ENCODE peak calls at places on chromosomes 2 and 18, in eight cellular contexts. One of them, this sample, is unnamed.

GRCh38 chr2:223096571-223096970 is 44.6 kb downstream of the KCNE4 start:
- DNase-seq in A549: no peak
- DNase-seq in thyroid gland: no peak
- DNase-seq in small intestine: no peak
- DNase-seq in mesendoderm: peak; percentile 77
- DNase-seq in pancreas: no peak
- DNase-seq in CD8-positive, alpha-beta memory T cell: no peak
- DNase-seq in OCI-LY7: no peak
- DNase-seq in this sample: no peak

GRCh38 chr18:59861963-59862819 is 37.6 kb upstream of the PMAIP1 start:
- DNase-seq in A549: no peak
- DNase-seq in thyroid gland: no peak
- DNase-seq in small intestine: peak; percentile 33
- DNase-seq in mesendoderm: no peak
- DNase-seq in pancreas: no peak
- DNase-seq in CD8-positive, alpha-beta memory T cell: no peak
- DNase-seq in OCI-LY7: peak; percentile 76
- DNase-seq in this sample: no peak

GRCh38 chr18:44729631-44730101 is 49.0 kb downstream of the SETBP1 start:
- DNase-seq in A549: no peak
- DNase-seq in thyroid gland: no peak
- DNase-seq in small intestine: peak; percentile 41
- DNase-seq in mesendoderm: peak; percentile 90
- DNase-seq in pancreas: no peak
- DNase-seq in CD8-positive, alpha-beta memory T cell: peak; percentile 72
- DNase-seq in OCI-LY7: no peak
- DNase-seq in this sample: no peak

GRCh38 chr2:133504566-133505505 is 63.4 kb downstream of the NCKAP5 start:
- DNase-seq in A549: no peak
- DNase-seq in thyroid gland: peak; percentile 79
- DNase-seq in small intestine: peak; percentile 35
- DNase-seq in mesendoderm: no peak
- DNase-seq in pancreas: peak; percentile 82
- DNase-seq in CD8-positive, alpha-beta memory T cell: no peak
- DNase-seq in OCI-LY7: no peak
- DNase-seq in this sample: peak; percentile 56

GRCh38 chr2:159051133-159051532 is 82.7 kb downstream of the TANC1 start:
- DNase-seq in A549: no peak
- DNase-seq in thyroid gland: no peak
- DNase-seq in small intestine: no peak
- DNase-seq in mesendoderm: no peak
- DNase-seq in pancreas: no peak
- DNase-seq in CD8-positive, alpha-beta memory T cell: no peak
- DNase-seq in OCI-LY7: no peak
- DNase-seq in this sample: no peak

GRCh38 chr18:42921261-42921737 is 194.2 kb downstream of the RIT2 start:
- DNase-seq in A549: no peak
- DNase-seq in thyroid gland: no peak
- DNase-seq in small intestine: no peak
- DNase-seq in mesendoderm: peak; percentile 95
- DNase-seq in pancreas: no peak
- DNase-seq in CD8-positive, alpha-beta memory T cell: no peak
- DNase-seq in OCI-LY7: no peak
- DNase-seq in this sample: no peak

GRCh38 chr2:157779794-157780193 is 96.3 kb downstream of the ACVR1 start:
- DNase-seq in A549: no peak
- DNase-seq in thyroid gland: no peak
- DNase-seq in small intestine: no peak
- DNase-seq in mesendoderm: no peak
- DNase-seq in pancreas: no peak
- DNase-seq in CD8-positive, alpha-beta memory T cell: no peak
- DNase-seq in OCI-LY7: no peak
- DNase-seq in this sample: no peak

GRCh38 chr18:9965711-9966624 is 52.2 kb downstream of the VAPA start:
- DNase-seq in A549: no peak
- DNase-seq in thyroid gland: no peak
- DNase-seq in small intestine: no peak
- DNase-seq in mesendoderm: peak; percentile 54
- DNase-seq in pancreas: no peak
- DNase-seq in CD8-positive, alpha-beta memory T cell: no peak
- DNase-seq in OCI-LY7: no peak
- DNase-seq in this sample: no peak

GRCh38 chr2:71747573-71747972 is 294.2 kb downstream of the DYSF start:
- DNase-seq in A549: no peak
- DNase-seq in thyroid gland: no peak
- DNase-seq in small intestine: peak; percentile 11
- DNase-seq in mesendoderm: peak; percentile 32
- DNase-seq in pancreas: no peak
- DNase-seq in CD8-positive, alpha-beta memory T cell: no peak
- DNase-seq in OCI-LY7: no peak
- DNase-seq in this sample: no peak
- H3K4me3 ChIP-seq in A549: no peak overlapping the region
- H3K4me3 ChIP-seq in thyroid gland: no peak overlapping the region
- H3K4me3 ChIP-seq in small intestine: no peak overlapping the region
- H3K4me3 ChIP-seq in mesendoderm: no peak overlapping the region
- H3K4me3 ChIP-seq in pancreas: no peak overlapping the region
- H3K4me3 ChIP-seq in CD8-positive, alpha-beta memory T cell: no peak overlapping the region
- H3K4me3 ChIP-seq in OCI-LY7: no peak overlapping the region
- H3K4me3 ChIP-seq in this sample: no peak overlapping the region

DNA sequence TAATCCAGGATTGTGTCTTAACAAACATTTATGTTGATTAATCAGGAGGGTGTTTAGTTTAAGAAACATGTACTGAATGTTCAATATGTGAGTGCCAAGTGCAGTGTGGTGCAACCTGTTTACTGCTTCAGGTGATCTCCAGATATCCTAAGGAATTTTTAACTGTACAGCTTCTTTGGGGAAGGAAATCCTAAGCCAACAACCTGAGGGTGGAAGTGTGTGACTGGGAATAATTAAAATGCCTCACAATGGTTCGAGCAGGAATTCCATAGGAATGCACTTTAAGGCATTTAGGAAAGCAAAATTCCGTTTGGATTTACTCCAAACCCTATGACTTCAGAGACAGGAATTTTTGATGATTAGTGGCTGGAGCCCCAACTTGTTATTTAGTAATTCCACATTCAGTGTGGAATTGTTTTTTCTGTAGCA is 16.4 kb downstream of the CRIM1 start:
- DNase-seq in A549: no peak
- DNase-seq in thyroid gland: no peak
- DNase-seq in small intestine: peak; percentile 19
- DNase-seq in mesendoderm: peak; percentile 94
- DNase-seq in pancreas: no peak
- DNase-seq in CD8-positive, alpha-beta memory T cell: no peak
- DNase-seq in OCI-LY7: no peak
- DNase-seq in this sample: no peak
- H3K4me1 ChIP-seq in A549: peaks cover 100% of the 10 kb centered on the region
- H3K4me1 ChIP-seq in thyroid gland: peaks cover 86% of the 10 kb centered on the region
- H3K4me1 ChIP-seq in small intestine: peaks cover 9% of the 10 kb centered on the region
- H3K4me1 ChIP-seq in mesendoderm: peaks cover 53% of the 10 kb centered on the region
- H3K4me1 ChIP-seq in pancreas: peaks cover 7% of the 10 kb centered on the region
- H3K4me1 ChIP-seq in CD8-positive, alpha-beta memory T cell: no peaks in the 10 kb centered on the region
- H3K4me1 ChIP-seq in OCI-LY7: peaks cover 2% of the 10 kb centered on the region
- H3K4me1 ChIP-seq in this sample: peaks cover 55% of the 10 kb centered on the region

GRCh38 chr2:96867756-96868554 is 1.9 kb downstream of the SEMA4C start:
- DNase-seq in A549: no peak
- DNase-seq in thyroid gland: no peak
- DNase-seq in small intestine: no peak
- DNase-seq in mesendoderm: peak; percentile 26
- DNase-seq in pancreas: no peak
- DNase-seq in CD8-positive, alpha-beta memory T cell: no peak
- DNase-seq in OCI-LY7: no peak
- DNase-seq in this sample: no peak

GRCh38 chr2:96866149-96866548 is 3.7 kb downstream of the SEMA4C start:
- DNase-seq in A549: no peak
- DNase-seq in thyroid gland: no peak
- DNase-seq in small intestine: no peak
- DNase-seq in mesendoderm: no peak
- DNase-seq in pancreas: no peak
- DNase-seq in CD8-positive, alpha-beta memory T cell: no peak
- DNase-seq in OCI-LY7: no peak
- DNase-seq in this sample: no peak

GRCh38 chr2:96866586-96866985 is 3.3 kb downstream of the SEMA4C start:
- DNase-seq in A549: no peak
- DNase-seq in thyroid gland: no peak
- DNase-seq in small intestine: no peak
- DNase-seq in mesendoderm: no peak
- DNase-seq in pancreas: no peak
- DNase-seq in CD8-positive, alpha-beta memory T cell: no peak
- DNase-seq in OCI-LY7: no peak
- DNase-seq in this sample: no peak

GRCh38 chr2:96865654-96866053 is 4.2 kb downstream of the SEMA4C start:
- DNase-seq in A549: no peak
- DNase-seq in thyroid gland: no peak
- DNase-seq in small intestine: no peak
- DNase-seq in mesendoderm: no peak
- DNase-seq in pancreas: no peak
- DNase-seq in CD8-positive, alpha-beta memory T cell: no peak
- DNase-seq in OCI-LY7: no peak
- DNase-seq in this sample: no peak

GRCh38 chr2:96866986-96867755 is 2.7 kb downstream of the SEMA4C start:
- DNase-seq in A549: no peak
- DNase-seq in thyroid gland: no peak
- DNase-seq in small intestine: no peak
- DNase-seq in mesendoderm: no peak
- DNase-seq in pancreas: no peak
- DNase-seq in CD8-positive, alpha-beta memory T cell: no peak
- DNase-seq in OCI-LY7: no peak
- DNase-seq in this sample: no peak
- H3K27ac ChIP-seq in A549: peak overlapping the region; percentile 100
- H3K27ac ChIP-seq in thyroid gland: peak overlapping the region; percentile 97
- H3K27ac ChIP-seq in small intestine: peak overlapping the region; percentile 91
- H3K27ac ChIP-seq in mesendoderm: no peak overlapping the region
- H3K27ac ChIP-seq in pancreas: peak overlapping the region; percentile 12
- H3K27ac ChIP-seq in CD8-positive, alpha-beta memory T cell: peak overlapping the region; percentile 77
- H3K27ac ChIP-seq in OCI-LY7: no peak overlapping the region
- H3K27ac ChIP-seq in this sample: peak overlapping the region; percentile 96

DNA sequence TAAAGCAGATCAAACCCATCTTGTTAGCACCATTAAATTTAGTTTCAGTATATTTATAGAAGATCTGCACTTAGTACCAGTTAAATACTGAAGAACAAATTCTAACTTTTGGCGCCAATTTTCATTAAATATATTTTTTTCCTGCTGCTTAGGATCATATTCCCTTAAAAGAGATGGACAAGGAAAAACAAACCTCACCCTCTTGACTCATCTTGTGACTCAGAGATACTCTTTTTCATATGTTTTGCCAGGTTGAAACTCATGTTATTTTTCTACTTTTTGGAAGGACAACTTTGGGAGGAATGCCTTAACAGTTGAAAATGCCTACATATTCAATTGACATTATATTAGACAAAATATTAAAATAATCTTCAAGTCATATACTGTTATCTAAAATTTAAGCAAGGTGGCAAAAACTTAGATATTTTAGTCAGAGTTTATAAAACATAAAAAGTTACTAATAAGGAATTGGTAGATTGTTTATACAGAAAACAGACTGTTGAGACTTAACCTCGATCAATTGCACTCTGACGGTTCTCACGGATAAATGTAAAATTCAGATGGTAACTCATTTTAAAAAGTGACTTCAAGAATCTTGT is 36.2 kb downstream of the PNO1 start:
- DNase-seq in A549: peak; percentile 28
- DNase-seq in thyroid gland: no peak
- DNase-seq in small intestine: no peak
- DNase-seq in mesendoderm: no peak
- DNase-seq in pancreas: no peak
- DNase-seq in CD8-positive, alpha-beta memory T cell: no peak
- DNase-seq in OCI-LY7: no peak
- DNase-seq in this sample: no peak
- H3K4me3 ChIP-seq in A549: no peak overlapping the region
- H3K4me3 ChIP-seq in thyroid gland: no peak overlapping the region
- H3K4me3 ChIP-seq in small intestine: no peak overlapping the region
- H3K4me3 ChIP-seq in mesendoderm: no peak overlapping the region
- H3K4me3 ChIP-seq in pancreas: no peak overlapping the region
- H3K4me3 ChIP-seq in CD8-positive, alpha-beta memory T cell: no peak overlapping the region
- H3K4me3 ChIP-seq in OCI-LY7: no peak overlapping the region
- H3K4me3 ChIP-seq in this sample: no peak overlapping the region

GRCh38 chr2:28544405-28544914 is 48.6 kb downstream of the PLB1 start:
- DNase-seq in A549: no peak
- DNase-seq in thyroid gland: no peak
- DNase-seq in small intestine: peak; percentile 91
- DNase-seq in mesendoderm: peak; percentile 98
- DNase-seq in pancreas: no peak
- DNase-seq in CD8-positive, alpha-beta memory T cell: no peak
- DNase-seq in OCI-LY7: no peak
- DNase-seq in this sample: no peak
- H3K4me1 ChIP-seq in A549: no peaks in the 10 kb centered on the region
- H3K4me1 ChIP-seq in thyroid gland: peaks cover 11% of the 10 kb centered on the region
- H3K4me1 ChIP-seq in small intestine: peaks cover 18% of the 10 kb centered on the region
- H3K4me1 ChIP-seq in mesendoderm: peaks cover 15% of the 10 kb centered on the region
- H3K4me1 ChIP-seq in pancreas: no peaks in the 10 kb centered on the region
- H3K4me1 ChIP-seq in CD8-positive, alpha-beta memory T cell: peaks cover 43% of the 10 kb centered on the region
- H3K4me1 ChIP-seq in OCI-LY7: no peaks in the 10 kb centered on the region
- H3K4me1 ChIP-seq in this sample: no peaks in the 10 kb centered on the region

GRCh38 chr2:204451766-204452165 is 93.5 kb upstream of the PARD3B start:
- DNase-seq in A549: no peak
- DNase-seq in thyroid gland: no peak
- DNase-seq in small intestine: no peak
- DNase-seq in mesendoderm: no peak
- DNase-seq in pancreas: no peak
- DNase-seq in CD8-positive, alpha-beta memory T cell: no peak
- DNase-seq in OCI-LY7: no peak
- DNase-seq in this sample: no peak
- H3K27ac ChIP-seq in A549: peak overlapping the region; percentile 59
- H3K27ac ChIP-seq in thyroid gland: no peak overlapping the region
- H3K27ac ChIP-seq in small intestine: no peak overlapping the region
- H3K27ac ChIP-seq in mesendoderm: no peak overlapping the region
- H3K27ac ChIP-seq in pancreas: no peak overlapping the region
- H3K27ac ChIP-seq in CD8-positive, alpha-beta memory T cell: no peak overlapping the region
- H3K27ac ChIP-seq in OCI-LY7: no peak overlapping the region
- H3K27ac ChIP-seq in this sample: peak overlapping the region; percentile 31

DNA sequence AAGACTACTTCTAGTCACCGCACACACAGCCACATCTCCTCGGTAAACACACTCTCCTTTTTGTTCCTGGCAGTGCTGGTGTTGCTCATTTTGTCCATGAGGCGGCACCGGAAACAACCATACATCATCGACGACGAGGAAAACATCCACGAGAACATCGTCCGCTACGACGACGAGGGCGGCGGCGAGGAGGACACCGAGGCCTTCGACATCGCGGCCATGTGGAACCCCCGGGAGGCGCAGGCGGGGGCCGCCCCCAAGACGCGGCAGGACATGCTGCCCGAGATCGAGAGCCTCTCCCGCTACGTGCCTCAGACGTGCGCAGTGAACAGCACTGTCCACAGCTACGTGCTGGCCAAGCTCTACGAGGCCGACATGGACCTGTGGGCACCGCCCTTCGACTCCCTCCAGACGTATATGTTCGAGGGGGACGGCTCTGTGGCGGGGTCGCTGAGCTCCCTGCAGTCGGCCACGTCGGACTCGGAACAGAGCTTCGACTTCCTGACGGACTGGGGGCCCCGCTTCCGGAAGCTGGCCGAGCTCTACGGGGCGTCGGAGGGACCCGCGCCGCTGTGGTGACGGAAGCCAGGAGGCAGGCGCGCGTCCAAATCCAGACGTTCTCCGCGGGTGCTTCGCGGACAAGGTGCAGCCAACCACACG is 221.0 kb downstream of the CDH20 start:
- DNase-seq in A549: no peak
- DNase-seq in thyroid gland: peak; percentile 54
- DNase-seq in small intestine: peak; percentile 11
- DNase-seq in mesendoderm: no peak
- DNase-seq in pancreas: peak; percentile 46
- DNase-seq in CD8-positive, alpha-beta memory T cell: peak; percentile 70
- DNase-seq in OCI-LY7: no peak
- DNase-seq in this sample: no peak
- H3K4me3 ChIP-seq in A549: no peak overlapping the region
- H3K4me3 ChIP-seq in thyroid gland: no peak overlapping the region
- H3K4me3 ChIP-seq in small intestine: no peak overlapping the region
- H3K4me3 ChIP-seq in mesendoderm: no peak overlapping the region
- H3K4me3 ChIP-seq in pancreas: no peak overlapping the region
- H3K4me3 ChIP-seq in CD8-positive, alpha-beta memory T cell: peak overlapping the region; percentile 22
- H3K4me3 ChIP-seq in OCI-LY7: no peak overlapping the region
- H3K4me3 ChIP-seq in this sample: peak overlapping the region; percentile 38

GRCh38 chr2:181231151-181231550 is 226.0 kb upstream of the ITGA4 start:
- DNase-seq in A549: no peak
- DNase-seq in thyroid gland: no peak
- DNase-seq in small intestine: no peak
- DNase-seq in mesendoderm: peak; percentile 29
- DNase-seq in pancreas: no peak
- DNase-seq in CD8-positive, alpha-beta memory T cell: no peak
- DNase-seq in OCI-LY7: no peak
- DNase-seq in this sample: no peak
- H3K4me1 ChIP-seq in A549: no peaks in the 10 kb centered on the region
- H3K4me1 ChIP-seq in thyroid gland: peaks cover 5% of the 10 kb centered on the region
- H3K4me1 ChIP-seq in small intestine: no peaks in the 10 kb centered on the region
- H3K4me1 ChIP-seq in mesendoderm: no peaks in the 10 kb centered on the region
- H3K4me1 ChIP-seq in pancreas: no peaks in the 10 kb centered on the region
- H3K4me1 ChIP-seq in CD8-positive, alpha-beta memory T cell: no peaks in the 10 kb centered on the region
- H3K4me1 ChIP-seq in OCI-LY7: no peaks in the 10 kb centered on the region
- H3K4me1 ChIP-seq in this sample: no peaks in the 10 kb centered on the region

This sample was measured in breast epithelium.